ENCODE peak calls at places on chromosome 14, in four cellular contexts. S is SK-N-SH, M is K562, A is GM12878. R is an unnamed sample.

GRCh38 chr14:95675486-95675885 is 10.7 kb upstream of the TCL1B start:
- DNase-seq in M (no peak), S (no peak), A (no peak), R (no peak)

GRCh38 chr14:85534914-85535313 is 5.0 kb downstream of the FLRT2 start:
- DNase-seq in M (no peak), S (no peak), A (no peak), R (no peak)

GRCh38 chr14:79278798-79279644 is 932.3 kb downstream of the DIO2 start:
- DNase-seq in S (peak), M (peak), A (no peak), R (peak)

GRCh38 chr14:60250318-60251035 is 1.5 kb downstream of the PPM1A start:
- DNase-seq in A (no peak), M (peak), S (peak), R (peak)

GRCh38 chr14:40909906-40910305 is 696.8 kb upstream of the LRFN5 start:
- DNase-seq in A (no peak), M (no peak), S (peak), R (no peak)

GRCh38 chr14:21024668-21025373 is at the start of gene NDRG2:
- DNase-seq in S (peak), A (no peak), M (peak), R (peak)

GRCh38 chr14:59664741-59665140 is 88.1 kb upstream of the CCDC175 start:
- DNase-seq in M (no peak), S (no peak), A (no peak), R (no peak)

GRCh38 chr14:20092050-20092449 is 18.5 kb upstream of the OR4K17 start:
- DNase-seq in M (no peak), S (no peak), A (no peak), R (no peak)

GRCh38 chr14:39035336-39035735 is 67.7 kb downstream of the SEC23A start:
- DNase-seq in S (no peak), A (no peak), M (no peak), R (no peak)

GRCh38 chr14:96249016-96249415 is 7.0 kb upstream of the BDKRB1 start:
- DNase-seq in A (no peak), S (no peak), M (no peak), R (no peak)

GRCh38 chr14:67421356-67422224 is 9.6 kb upstream of the PLEK2 start:
- DNase-seq in M (peak), S (no peak), A (no peak), R (no peak)

GRCh38 chr14:59582845-59583509 is 6.4 kb upstream of the CCDC175 start:
- DNase-seq in M (no peak), S (no peak), A (no peak), R (no peak)

GRCh38 chr14:73750161-73750901 is 36.1 kb upstream of the PNMA1 start:
- DNase-seq in S (no peak), M (no peak), A (no peak), R (no peak)

GRCh38 chr14:69999246-69999645 is 120.0 kb downstream of the SMOC1 start:
- DNase-seq in M (no peak), A (no peak), S (no peak), R (no peak)

DNA sequence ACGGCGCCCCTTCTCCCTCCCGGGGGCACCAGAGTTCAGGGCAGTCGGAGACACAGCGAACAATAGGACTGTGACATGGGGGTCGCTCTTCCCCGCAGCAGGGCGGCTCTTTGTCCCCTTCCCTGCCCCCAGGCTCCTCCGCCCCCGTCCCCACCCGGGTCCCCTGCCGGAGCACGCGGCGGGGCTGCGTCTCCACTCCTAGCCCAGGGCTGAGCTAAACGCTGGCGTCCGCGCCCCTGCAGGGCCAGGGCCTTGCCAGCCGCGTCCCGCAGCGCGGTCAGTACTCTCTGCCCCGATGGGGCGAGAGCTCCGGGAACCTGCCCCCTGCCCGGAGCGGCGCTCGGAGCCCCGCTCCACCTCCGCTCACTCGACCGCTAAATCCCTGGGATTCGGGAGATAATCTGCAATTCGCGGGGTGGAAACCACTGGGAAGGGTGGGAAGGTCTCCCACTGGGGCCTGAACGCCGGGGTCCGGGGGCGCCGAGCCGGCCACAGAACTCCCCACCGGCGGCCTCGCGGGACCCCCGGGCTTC is 825 bp upstream of the CCDC85C start:
- DNase-seq in M (peak), S (peak), A (no peak), R (no peak)
- TF ChIP-seq NFIC in M (no peak), S (no peak), A (no peak), R (no peak)

GRCh38 chr14:103543721-103544626 is 15.0 kb downstream of the TRMT61A start:
- DNase-seq in S (peak), A (no peak), M (no peak), R (no peak)
- TF ChIP-seq NFIC in S (no peak), A (no peak), M (no peak), R (no peak)

DNA sequence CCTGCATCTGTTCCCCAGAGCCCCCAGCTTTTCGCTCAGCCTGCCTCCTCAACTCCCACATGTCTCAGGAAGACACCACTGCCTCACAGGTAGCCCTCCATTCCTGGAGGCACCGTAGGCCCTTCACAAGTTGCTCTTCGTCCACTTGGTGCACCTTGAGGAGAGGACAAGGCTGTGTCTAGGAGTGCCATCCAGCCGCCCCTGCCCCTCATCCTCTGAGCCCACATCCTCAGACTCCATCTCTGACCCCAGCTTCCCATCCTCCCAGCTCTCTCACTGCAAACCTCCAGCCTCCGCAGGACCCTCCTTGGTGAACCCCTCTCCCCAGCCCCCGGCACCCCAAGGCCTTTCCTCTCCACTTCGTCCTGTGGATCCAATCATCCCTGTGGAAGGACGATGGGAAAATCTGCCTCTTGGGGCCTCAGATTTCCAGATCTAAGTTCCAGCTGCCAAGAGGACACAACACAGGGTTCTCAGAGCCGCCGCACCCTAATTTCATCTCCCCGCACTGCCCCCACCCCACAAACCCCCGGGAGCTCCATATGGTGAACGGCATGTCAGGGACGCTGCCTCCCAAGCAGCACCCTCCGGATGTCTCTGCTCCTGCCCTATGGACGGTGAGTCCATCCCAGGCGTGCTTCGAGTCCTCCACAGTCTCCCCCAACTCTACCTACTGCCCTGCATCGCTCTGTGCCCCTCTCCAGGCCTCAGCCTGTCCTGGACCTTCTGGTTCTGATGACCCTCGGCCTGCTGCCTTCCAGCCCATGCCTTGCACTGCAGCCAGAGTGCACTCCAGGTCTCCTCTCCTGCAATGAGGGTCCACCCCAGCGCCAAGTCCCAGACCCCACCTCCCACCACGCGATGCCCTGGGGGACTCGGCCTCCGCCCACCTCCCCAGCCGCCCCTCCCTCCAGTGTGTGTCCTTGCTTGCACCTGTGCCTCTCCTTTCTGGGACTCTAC is 314.1 kb upstream of the DIO3 start:
- DNase-seq in M (no peak), A (no peak), S (peak), R (no peak)
- TF ChIP-seq NFIC in M (no peak), A (no peak), S (no peak), R (no peak)

DNA sequence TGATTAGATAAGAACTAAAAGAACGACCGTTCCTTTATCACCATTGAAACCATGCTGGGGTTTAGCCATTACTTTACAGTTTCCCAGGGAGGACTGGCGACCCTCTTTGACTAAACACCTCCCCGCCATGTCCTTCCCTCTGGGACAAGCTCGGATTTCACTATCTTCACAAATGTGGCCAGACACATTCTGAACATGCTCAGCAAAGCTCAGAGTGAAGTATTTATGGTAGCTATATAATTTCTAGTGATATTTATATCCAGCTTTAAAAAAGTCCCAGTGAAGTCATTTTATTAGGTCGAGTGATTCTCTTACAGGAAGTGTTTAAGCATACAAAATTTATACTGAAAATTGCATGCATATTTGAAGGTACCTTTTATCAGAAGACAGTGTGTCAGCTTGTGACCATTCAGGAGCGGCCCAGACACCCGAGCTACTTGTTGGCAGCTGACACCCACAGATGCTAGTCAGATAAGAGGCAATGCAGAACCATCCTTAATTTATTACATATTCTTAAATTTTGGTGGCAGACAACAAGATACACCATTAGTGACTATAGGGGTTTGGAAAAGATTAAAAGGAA is 36.8 kb downstream of the NIN start:
- DNase-seq in S (no peak), M (no peak), A (no peak), R (no peak)
- TF ChIP-seq NFIC in S (no peak), M (no peak), A (peak), R (no peak)

DNA sequence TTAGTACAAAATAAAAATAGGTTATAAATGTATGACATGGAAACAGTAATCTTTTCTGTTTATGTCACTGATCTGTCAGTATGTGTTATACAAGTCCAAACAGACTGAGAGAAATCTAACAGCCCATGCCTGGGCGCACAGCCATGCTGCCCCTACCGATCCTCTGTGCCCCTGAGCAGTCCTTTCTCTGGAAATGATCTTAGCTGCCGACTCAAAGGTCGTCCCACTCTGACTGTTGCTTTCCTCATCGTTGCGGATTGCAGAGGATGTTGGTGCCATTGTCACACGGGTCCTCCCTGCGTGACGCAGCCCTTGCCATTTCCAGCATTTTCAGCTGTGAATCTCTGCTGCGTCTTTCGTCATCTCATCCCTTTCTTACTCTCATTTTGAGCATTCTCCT is 82.9 kb upstream of the DYNC1H1 start:
- DNase-seq in A (no peak), M (no peak), S (no peak), R (no peak)
- TF ChIP-seq NFIC in A (no peak), M (no peak), S (no peak), R (no peak)

R was measured in HepG2.